ENCODE peak calls at places on chromosome 18, in four cellular contexts. E is small intestine, T is epithelial cell of prostate, R is GM23248. X is an unnamed sample.

GRCh38 chr18:28063181-28063790 is 113.6 kb downstream of the CDH2 start:
- DNase-seq in R (peak; percentile 75), T (no peak), E (no peak), X (no peak)

GRCh38 chr18:7607535-7608173 is 40.5 kb downstream of the PTPRM start:
- DNase-seq in T (no peak), E (no peak), R (no peak), X (no peak)

GRCh38 chr18:36348331-36348730 is 50.8 kb downstream of the FHOD3 start:
- DNase-seq in T (no peak), E (no peak), R (no peak), X (no peak)

GRCh38 chr18:11674119-11674518 is 14.9 kb upstream of the GNAL start:
- DNase-seq in R (no peak), T (no peak), E (no peak), X (no peak)

GRCh38 chr18:2532797-2533196 is 38.5 kb downstream of the METTL4 start:
- DNase-seq in T (no peak), R (no peak), E (no peak), X (no peak)

GRCh38 chr18:75293591-75293990 is 83.0 kb downstream of the TSHZ1 start:
- DNase-seq in T (no peak), E (no peak), R (no peak), X (no peak)

GRCh38 chr18:261398-262073 is 6.3 kb downstream of the THOC1 start:
- DNase-seq in E (no peak), R (peak; percentile 77), T (no peak), X (no peak)

GRCh38 chr18:3970929-3971328 is 484.2 kb downstream of the DLGAP1 start:
- DNase-seq in R (no peak), T (no peak), E (peak; percentile 8), X (no peak)

GRCh38 chr18:61765097-61765496 is 127.7 kb downstream of the RNF152 start:
- DNase-seq in R (peak; percentile 76), T (peak; percentile 29), E (no peak), X (peak; percentile 80)

GRCh38 chr18:21109936-21110666 is 1.5 kb downstream of the ROCK1 start:
- DNase-seq in E (no peak), R (peak; percentile 59), T (no peak), X (peak; percentile 36)

GRCh38 chr18:12606592-12607315 is 51.2 kb downstream of the SPIRE1 start:
- DNase-seq in T (peak; percentile 64), R (peak; percentile 90), E (no peak), X (no peak)

GRCh38 chr18:36419188-36419912 is 121.8 kb downstream of the FHOD3 start:
- DNase-seq in T (no peak), R (no peak), E (no peak), X (no peak)

GRCh38 chr18:33076601-33077000 is 303.8 kb upstream of the KLHL14 start:
- DNase-seq in T (no peak), E (no peak), R (no peak), X (no peak)

GRCh38 chr18:24488824-24489493 is 28.5 kb downstream of the HRH4 start:
- DNase-seq in R (peak; percentile 54), T (no peak), E (peak; percentile 25), X (no peak)

GRCh38 chr18:80227472-80227871 is 19.8 kb downstream of the PARD6G start:
- DNase-seq in R (no peak), T (no peak), E (no peak), X (no peak)
- H3K27ac ChIP-seq in R (no peak overlapping the region), T (no peak overlapping the region), E (no peak overlapping the region), X (no peak overlapping the region)

GRCh38 chr18:9987355-9987754 is 73.5 kb downstream of the VAPA start:
- DNase-seq in E (no peak), T (no peak), R (no peak), X (no peak)
- H3K27ac ChIP-seq in E (no peak overlapping the region), T (no peak overlapping the region), R (no peak overlapping the region), X (no peak overlapping the region)

GRCh38 chr18:63412949-63413348 is 9.3 kb downstream of the VPS4B start:
- DNase-seq in T (no peak), E (no peak), R (peak; percentile 7), X (no peak)
- H3K27ac ChIP-seq in T (peak overlapping the region; percentile 68), E (no peak overlapping the region), R (no peak overlapping the region), X (no peak overlapping the region)

GRCh38 chr18:46334200-46334553 is 230.0 kb downstream of the HAUS1 start:
- DNase-seq in T (no peak), R (peak; percentile 17), E (no peak), X (no peak)
- H3K27ac ChIP-seq in T (peak overlapping the region; percentile 57), R (no peak overlapping the region), E (no peak overlapping the region), X (no peak overlapping the region)

DNA sequence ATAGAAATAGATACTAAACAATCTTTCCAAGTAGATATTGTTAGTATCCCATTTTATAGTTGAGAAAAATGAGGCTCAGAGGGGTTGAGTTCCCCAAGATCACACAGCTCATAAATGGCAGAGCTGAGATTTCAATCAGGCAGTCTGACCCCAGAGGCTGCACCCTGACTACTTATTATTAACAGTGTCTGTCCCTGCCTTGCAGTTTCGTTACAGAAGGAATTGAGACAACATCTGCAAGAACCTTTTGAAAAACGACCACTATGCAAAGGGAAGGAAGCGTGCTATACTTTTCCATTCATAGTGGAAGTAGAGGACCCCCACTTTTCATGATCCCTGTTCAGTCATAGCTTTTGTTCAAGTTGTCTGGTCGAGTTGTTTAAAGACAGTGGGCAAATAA is 53.2 kb upstream of the SEC11C start:
- DNase-seq in T (no peak), R (no peak), E (no peak), X (no peak)
- H3K27ac ChIP-seq in T (no peak overlapping the region), R (no peak overlapping the region), E (no peak overlapping the region), X (no peak overlapping the region)

GRCh38 chr18:79960921-79961526 is 3.4 kb upstream of the HSBP1L1 start:
- DNase-seq in E (no peak), R (no peak), T (no peak), X (no peak)
- H3K27ac ChIP-seq in E (no peak overlapping the region), R (no peak overlapping the region), T (peak overlapping the region; percentile 69), X (peak overlapping the region; percentile 38)

GRCh38 chr18:23057096-23057495 is 78.2 kb upstream of the CABLES1 start:
- DNase-seq in T (no peak), R (no peak), E (no peak), X (no peak)

GRCh38 chr18:23056315-23056714 is 79.0 kb upstream of the CABLES1 start:
- DNase-seq in E (no peak), T (no peak), R (no peak), X (no peak)

GRCh38 chr18:23054553-23054952 is 80.7 kb upstream of the CABLES1 start:
- DNase-seq in T (no peak), E (no peak), R (no peak), X (no peak)

GRCh38 chr18:23059541-23060465 is 75.5 kb upstream of the CABLES1 start:
- DNase-seq in R (peak; percentile 35), T (no peak), E (no peak), X (no peak)

DNA sequence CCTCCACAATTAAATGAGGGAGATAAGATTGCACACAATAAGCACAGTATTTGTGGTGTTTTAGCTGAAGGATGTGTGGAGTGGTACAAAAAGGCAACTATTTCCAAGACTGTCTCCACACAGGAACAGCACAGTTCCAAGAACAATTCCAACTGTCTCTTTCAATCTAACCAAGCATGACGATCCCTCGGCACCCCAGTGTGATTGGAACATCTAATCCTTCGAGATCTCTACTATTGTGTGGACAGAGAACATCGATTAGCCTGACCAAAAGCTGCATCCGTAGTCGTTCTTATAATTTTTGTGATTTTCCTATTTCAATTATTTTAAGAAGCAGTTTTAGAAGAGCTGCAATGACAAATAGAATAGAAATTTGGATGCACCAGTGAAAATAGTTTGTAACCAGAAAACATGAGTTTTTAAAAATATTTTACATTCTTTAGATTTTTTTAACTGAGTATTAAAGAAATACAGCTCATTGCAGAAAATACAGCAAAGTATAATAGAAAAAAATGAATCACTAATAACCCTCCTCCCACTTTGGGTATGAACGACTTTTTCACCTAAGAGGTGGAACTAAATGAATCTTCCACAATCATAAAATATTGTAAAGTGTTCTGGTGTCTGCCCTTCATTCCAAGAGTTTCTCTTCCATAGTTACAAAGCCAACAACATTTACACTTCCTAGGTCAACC is 76.4 kb upstream of the CABLES1 start:
- DNase-seq in T (no peak), R (peak; percentile 37), E (no peak), X (no peak)
- H3K27ac ChIP-seq in T (no peak overlapping the region), R (peak overlapping the region; percentile 10), E (no peak overlapping the region), X (no peak overlapping the region)

DNA sequence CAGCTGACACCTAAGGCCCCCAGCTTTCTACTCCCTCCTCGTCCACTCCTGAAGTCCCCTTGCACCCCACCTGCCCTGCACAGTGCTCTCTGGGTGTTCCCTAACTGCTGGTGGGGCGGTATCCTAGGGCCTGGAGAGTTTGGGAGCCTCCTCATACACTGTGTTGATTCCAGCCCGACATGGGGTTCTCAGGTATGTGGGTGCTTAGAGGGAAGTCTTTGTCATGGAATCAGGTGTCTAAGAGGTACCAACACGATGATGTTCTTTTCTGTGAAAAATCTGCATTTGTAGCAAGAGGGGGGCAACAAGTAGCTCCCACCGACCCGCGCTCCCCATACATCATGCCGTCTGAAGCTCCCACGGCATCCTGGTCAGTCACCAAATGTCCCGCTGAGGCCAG is 96.8 kb upstream of the SMAD7 start:
- DNase-seq in T (no peak), R (no peak), E (no peak), X (no peak)
- H3K27ac ChIP-seq in T (no peak overlapping the region), R (peak overlapping the region; percentile 77), E (no peak overlapping the region), X (no peak overlapping the region)

X was measured in foreskin keratinocyte.